ENCODE peak calls at places on chromosomes 7 and 10, in eight cellular contexts. Z, V, M, Q, D, B, U and R are unnamed samples.

GRCh38 chr7:44184221-44184873 is 4.9 kb downstream of the GCK start:
- DNase-seq in Z (peak), V (peak), M (peak), Q (peak), D (no peak), B (no peak), U (no peak), R (peak)

GRCh38 chr10:54469587-54470323 is 331.3 kb downstream of the PCDH15 start:
- DNase-seq in Z (no peak), V (no peak), M (no peak), Q (no peak), D (no peak), B (no peak), U (no peak), R (no peak)

GRCh38 chr10:5861269-5862031 is 28.2 kb downstream of the ANKRD16 start:
- DNase-seq in Z (no peak), V (peak), M (peak), Q (peak), D (no peak), B (no peak), U (no peak), R (peak)

GRCh38 chr7:94183289-94183749 is 179.2 kb upstream of the BET1 start:
- DNase-seq in Z (peak), V (peak), M (peak), Q (peak), D (peak), B (no peak), U (peak), R (peak)

GRCh38 chr10:89799573-89799972 is 98.2 kb downstream of the KIF20B start:
- DNase-seq in Z (no peak), V (no peak), M (no peak), Q (no peak), D (no peak), B (no peak), U (no peak), R (no peak)

GRCh38 chr10:49664842-49665355 is 14.6 kb upstream of the C10orf53 start:
- DNase-seq in Z (no peak), V (no peak), M (no peak), Q (no peak), D (no peak), B (no peak), U (no peak), R (no peak)

GRCh38 chr10:1183033-1183396 is 126.8 kb downstream of the WDR37 start:
- DNase-seq in Z (no peak), V (no peak), M (no peak), Q (no peak), D (no peak), B (no peak), U (no peak), R (no peak)

GRCh38 chr10:28541695-28542365 is 8.9 kb downstream of the WAC start:
- DNase-seq in Z (peak), V (no peak), M (no peak), Q (no peak), D (no peak), B (no peak), U (no peak), R (no peak)

GRCh38 chr7:135349746-135350145 is 116.1 kb downstream of the STRA8 start:
- DNase-seq in Z (no peak), V (no peak), M (no peak), Q (peak), D (no peak), B (no peak), U (no peak), R (peak)

GRCh38 chr7:137578541-137578940 is 235.0 kb upstream of the PTN start:
- DNase-seq in Z (no peak), V (no peak), M (no peak), Q (no peak), D (no peak), B (no peak), U (no peak), R (no peak)

GRCh38 chr10:54133201-54133600 is 667.8 kb downstream of the PCDH15 start:
- DNase-seq in Z (peak), V (no peak), M (no peak), Q (no peak), D (no peak), B (no peak), U (no peak), R (no peak)

GRCh38 chr10:131090761-131091661 is 220.5 kb downstream of the TCERG1L start:
- DNase-seq in Z (no peak), V (no peak), M (no peak), Q (no peak), D (no peak), B (no peak), U (no peak), R (no peak)

GRCh38 chr7:500521-501420 is 18.9 kb downstream of the PDGFA start:
- DNase-seq in Z (no peak), V (no peak), M (no peak), Q (no peak), D (peak), B (no peak), U (no peak), R (no peak)

GRCh38 chr10:103507235-103508191 is 14.0 kb downstream of the NEURL1 start:
- DNase-seq in Z (no peak), V (no peak), M (no peak), Q (no peak), D (peak), B (peak), U (no peak), R (no peak)

GRCh38 chr10:131786756-131787605 is 113.8 kb upstream of the PPP2R2D start:
- DNase-seq in Z (peak), V (peak), M (no peak), Q (peak), D (no peak), B (peak), U (no peak), R (no peak)

GRCh38 chr10:46310143-46310514 is 23.3 kb downstream of the ANTXRL start:
- DNase-seq in Z (no peak), V (no peak), M (no peak), Q (no peak), D (peak), B (no peak), U (no peak), R (no peak)

GRCh38 chr10:132489053-132489703 is 48.4 kb upstream of the INPP5A start:
- DNase-seq in Z (no peak), V (no peak), M (no peak), Q (no peak), D (no peak), B (no peak), U (no peak), R (no peak)

GRCh38 chr10:63388421-63389031 is 77.3 kb downstream of the JMJD1C start:
- DNase-seq in Z (no peak), V (no peak), M (no peak), Q (no peak), D (no peak), B (no peak), U (no peak), R (no peak)

GRCh38 chr7:7190142-7190541 is 7.8 kb downstream of the C1GALT1 start:
- DNase-seq in Z (no peak), V (no peak), M (no peak), Q (no peak), D (no peak), B (no peak), U (no peak), R (no peak)

GRCh38 chr7:84682543-84682942 is 488.0 kb upstream of the SEMA3A start:
- DNase-seq in Z (no peak), V (no peak), M (no peak), Q (no peak), D (no peak), B (no peak), U (no peak), R (no peak)

GRCh38 chr7:70417061-70417655 is 714.8 kb upstream of the GALNT17 start:
- DNase-seq in Z (peak), V (no peak), M (no peak), Q (no peak), D (no peak), B (no peak), U (no peak), R (no peak)

GRCh38 chr7:156475179-156475578 is 165.4 kb upstream of the RNF32 start:
- DNase-seq in Z (no peak), V (no peak), M (no peak), Q (no peak), D (no peak), B (no peak), U (no peak), R (no peak)

GRCh38 chr7:139747662-139748372 is 30.0 kb downstream of the HIPK2 start:
- DNase-seq in Z (no peak), V (no peak), M (no peak), Q (no peak), D (no peak), B (no peak), U (no peak), R (no peak)

GRCh38 chr7:65250216-65250615 is 123.4 kb upstream of the ZNF92 start:
- DNase-seq in Z (no peak), V (no peak), M (no peak), Q (no peak), D (no peak), B (peak), U (no peak), R (no peak)

GRCh38 chr10:130513686-130514476 is 377.7 kb downstream of the GLRX3 start:
- DNase-seq in Z (no peak), V (no peak), M (no peak), Q (no peak), D (no peak), B (no peak), U (no peak), R (no peak)

GRCh38 chr10:94287331-94287730 is 75.4 kb downstream of the NOC3L start:
- DNase-seq in Z (no peak), V (no peak), M (no peak), Q (no peak), D (no peak), B (no peak), U (no peak), R (peak)

GRCh38 chr7:33392143-33392542 is 262.8 kb downstream of the BBS9 start:
- DNase-seq in Z (no peak), V (no peak), M (no peak), Q (no peak), D (no peak), B (no peak), U (no peak), R (no peak)

GRCh38 chr10:79392506-79393176 is 45.4 kb downstream of the PPIF start:
- DNase-seq in Z (no peak), V (no peak), M (no peak), Q (no peak), D (no peak), B (no peak), U (no peak), R (no peak)

GRCh38 chr7:17832242-17832641 is 108.1 kb downstream of the SNX13 start:
- DNase-seq in Z (no peak), V (no peak), M (no peak), Q (no peak), D (no peak), B (no peak), U (no peak), R (no peak)

DNA sequence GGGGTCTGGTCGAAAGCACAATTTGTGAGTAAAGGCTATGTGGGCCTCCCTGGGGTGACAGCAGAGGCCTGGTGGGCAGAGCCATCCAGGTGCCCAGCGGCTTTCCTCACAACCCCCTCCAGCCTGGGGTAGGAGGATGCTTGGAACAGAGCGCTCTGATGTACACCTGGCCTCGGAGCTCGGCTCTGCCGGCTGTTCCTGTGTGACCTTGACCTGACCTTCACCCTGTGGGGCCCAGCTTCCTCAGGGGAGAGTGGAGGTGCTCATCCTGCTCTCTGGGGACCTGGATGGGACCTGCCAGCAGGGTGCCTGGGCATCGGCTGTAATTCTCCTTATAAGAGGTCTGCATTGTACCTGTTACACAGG is 28.9 kb downstream of the RET start:
- DNase-seq in Z (no peak), V (no peak), M (no peak), Q (no peak), D (peak), B (no peak), U (no peak), R (no peak)
- TF ChIP-seq CTCF in Z (no peak), V (no peak), M (no peak), Q (peak), D (no peak), B (no peak), U (no peak), R (no peak)

DNA sequence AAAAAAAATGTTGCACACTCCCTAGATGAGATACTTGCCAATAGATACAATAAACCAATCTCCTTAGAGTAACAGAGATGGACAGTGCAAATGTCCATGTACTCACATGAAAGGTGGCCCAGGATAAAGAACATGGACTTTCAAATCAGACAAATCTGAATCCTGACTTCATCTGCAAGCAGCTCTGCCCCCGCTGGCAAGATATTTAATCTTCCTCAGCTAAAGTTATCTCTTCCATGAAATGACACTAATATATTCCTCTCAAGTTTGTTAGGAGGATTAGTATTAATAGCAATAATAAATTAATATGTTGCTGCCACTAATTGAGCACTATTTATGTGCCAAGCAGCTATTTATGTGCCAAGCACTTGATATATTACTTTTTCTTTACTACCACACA is 148.6 kb upstream of the YAE1 start:
- DNase-seq in Z (no peak), V (no peak), M (no peak), Q (no peak), D (no peak), B (no peak), U (no peak), R (no peak)
- TF ChIP-seq CTCF in Z (no peak), V (peak), M (no peak), Q (no peak), D (no peak), B (no peak), U (no peak), R (no peak)

DNA sequence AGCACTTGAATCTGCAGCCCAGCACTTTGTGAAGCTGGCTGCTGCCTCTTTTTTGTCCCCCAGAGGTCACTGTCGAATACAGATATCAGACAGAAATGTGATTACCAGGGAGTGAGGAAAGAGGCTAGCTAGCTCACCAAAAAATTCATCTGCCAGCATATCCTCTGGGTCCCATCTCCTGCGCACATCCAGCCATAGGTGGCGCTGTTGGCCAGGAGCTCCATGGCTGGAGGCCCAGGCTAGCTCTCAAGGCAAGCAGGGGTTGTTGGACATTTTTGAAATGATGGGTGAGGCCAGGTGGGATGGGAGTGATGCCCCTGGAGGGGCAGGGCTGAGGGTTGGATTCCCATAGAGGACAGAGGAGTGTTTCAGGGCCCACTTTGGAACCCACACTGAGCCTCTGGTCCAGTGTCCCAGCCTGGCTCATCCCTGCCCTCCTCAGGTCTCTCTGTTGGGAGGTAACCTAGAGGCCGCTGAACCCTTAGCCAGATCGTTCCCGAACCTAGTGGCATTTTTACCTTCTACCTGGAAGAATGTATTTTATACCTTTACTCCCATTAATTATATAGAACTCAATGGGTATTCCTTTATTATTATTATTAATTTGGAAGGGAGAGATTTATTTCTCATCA is 14.8 kb downstream of the DPCD start:
- DNase-seq in Z (peak), V (peak), M (peak), Q (peak), D (no peak), B (peak), U (peak), R (no peak)
- TF ChIP-seq CTCF in Z (peak), V (peak), M (peak), Q (peak), D (peak), B (peak), U (peak), R (peak)

GRCh38 chr10:31932838-31933237 is 4.2 kb upstream of the ARHGAP12 start:
- DNase-seq in Z (no peak), V (no peak), M (no peak), Q (no peak), D (no peak), B (no peak), U (no peak), R (no peak)

GRCh38 chr10:31929260-31929985 is 792 bp upstream of the ARHGAP12 start:
- DNase-seq in Z (peak), V (no peak), M (no peak), Q (no peak), D (peak), B (peak), U (no peak), R (no peak)

GRCh38 chr10:31927597-31928530 is 767 bp downstream of the ARHGAP12 start:
- DNase-seq in Z (peak), V (no peak), M (no peak), Q (peak), D (peak), B (peak), U (no peak), R (no peak)

GRCh38 chr10:31928531-31929259 is at the start of gene ARHGAP12:
- DNase-seq in Z (peak), V (no peak), M (no peak), Q (peak), D (peak), B (peak), U (peak), R (no peak)

GRCh38 chr10:31929986-31930675 is 1.5 kb upstream of the ARHGAP12 start:
- DNase-seq in Z (no peak), V (no peak), M (no peak), Q (no peak), D (no peak), B (peak), U (no peak), R (no peak)
- TF ChIP-seq CTCF in Z (no peak), V (no peak), M (no peak), Q (no peak), D (no peak), B (no peak), U (no peak), R (no peak)

DNA sequence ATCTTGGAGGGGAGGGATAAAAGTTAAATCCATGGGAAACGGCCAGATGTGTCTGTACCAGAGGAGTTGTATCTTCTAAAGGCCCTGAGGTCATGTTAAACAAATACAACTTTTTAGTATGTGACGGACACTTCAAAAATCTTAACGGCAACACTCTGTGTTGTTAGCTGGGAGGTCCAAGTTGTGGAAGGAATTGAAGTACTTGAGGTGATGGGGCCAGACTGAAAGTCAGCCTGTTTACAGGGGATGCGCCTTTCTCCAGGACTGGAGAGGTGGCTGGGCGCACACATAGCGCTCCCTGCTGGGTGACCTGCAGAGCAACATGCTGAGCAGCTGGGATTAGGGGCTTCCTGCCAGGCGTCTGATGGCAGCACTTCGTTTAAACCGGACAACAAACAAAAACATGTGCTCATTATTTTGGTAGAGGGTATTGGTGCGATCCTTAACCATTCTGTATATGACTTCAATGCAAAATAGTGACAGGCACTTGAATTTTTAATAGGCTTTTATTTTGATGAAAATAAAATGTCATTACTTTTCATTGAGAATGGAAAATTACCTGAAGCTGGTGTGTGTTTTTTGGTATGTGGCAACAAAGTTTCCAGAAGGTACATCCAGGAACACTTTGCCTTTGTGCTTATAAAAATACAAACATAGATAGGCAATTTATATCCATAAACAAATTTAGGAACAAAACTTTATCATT is 198.2 kb downstream of the MLLT10 start:
- DNase-seq in Z (peak), V (no peak), M (peak), Q (peak), D (no peak), B (no peak), U (peak), R (peak)
- TF ChIP-seq CTCF in Z (peak), V (peak), M (peak), Q (peak), D (peak), B (peak), U (peak), R (peak)

DNA sequence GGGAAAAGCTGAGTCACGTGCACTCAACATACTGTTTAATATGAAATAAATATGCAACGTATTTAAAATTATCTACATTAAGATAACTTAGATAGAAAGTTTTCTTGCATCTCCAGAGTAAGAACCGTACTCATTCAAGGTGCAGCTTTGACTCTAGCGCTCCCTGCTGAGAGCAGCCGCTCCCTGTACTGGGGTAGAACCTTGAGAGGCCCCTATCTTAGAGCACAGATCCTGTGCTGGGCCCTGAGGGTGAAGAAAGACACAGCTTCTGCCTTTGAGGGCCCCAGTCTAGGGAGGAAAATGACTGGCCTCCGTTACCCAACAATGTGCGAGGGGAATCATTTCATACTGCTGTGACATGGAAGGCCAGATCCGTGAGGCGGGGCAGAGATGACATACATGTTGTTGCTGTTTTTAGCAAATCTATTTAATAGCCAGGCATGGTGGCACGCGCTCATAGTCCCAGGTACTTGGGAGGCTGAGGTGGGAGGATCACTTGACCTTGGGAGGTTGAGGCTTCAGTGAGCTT is 81.0 kb downstream of the SVIL start:
- DNase-seq in Z (no peak), V (no peak), M (no peak), Q (no peak), D (no peak), B (no peak), U (no peak), R (no peak)
- TF ChIP-seq CTCF in Z (no peak), V (no peak), M (no peak), Q (no peak), D (no peak), B (no peak), U (no peak), R (no peak)

GRCh38 chr10:35304649-35305048 is 31.7 kb upstream of the CCNY start:
- DNase-seq in Z (no peak), V (no peak), M (no peak), Q (no peak), D (no peak), B (no peak), U (no peak), R (no peak)
- TF ChIP-seq CTCF in Z (no peak), V (no peak), M (no peak), Q (no peak), D (no peak), B (no peak), U (no peak), R (no peak)

GRCh38 chr10:77553311-77553710 is 84.3 kb downstream of the KCNMA1 start:
- DNase-seq in Z (no peak), V (no peak), M (no peak), Q (no peak), D (no peak), B (no peak), U (no peak), R (no peak)

GRCh38 chr10:77556990-77557601 is 80.5 kb downstream of the KCNMA1 start:
- DNase-seq in Z (peak), V (no peak), M (no peak), Q (no peak), D (no peak), B (no peak), U (no peak), R (peak)

GRCh38 chr10:77553966-77554365 is 83.6 kb downstream of the KCNMA1 start:
- DNase-seq in Z (no peak), V (no peak), M (no peak), Q (no peak), D (no peak), B (no peak), U (no peak), R (no peak)

GRCh38 chr10:77554996-77555397 is 82.6 kb downstream of the KCNMA1 start:
- DNase-seq in Z (no peak), V (no peak), M (no peak), Q (no peak), D (no peak), B (no peak), U (no peak), R (no peak)

GRCh38 chr10:77555591-77556212 is 81.9 kb downstream of the KCNMA1 start:
- DNase-seq in Z (no peak), V (no peak), M (no peak), Q (no peak), D (no peak), B (no peak), U (no peak), R (no peak)
- TF ChIP-seq CTCF in Z (no peak), V (no peak), M (no peak), Q (no peak), D (no peak), B (no peak), U (no peak), R (no peak)